ENCODE peak calls at places on chromosome 17, in seven cellular contexts. One of them, this sample, is unnamed.

GRCh38 chr17:51860934-51861561 is 297.5 kb downstream of the CA10 start:
- DNase-seq in foreskin melanocyte: no peak
- DNase-seq in spleen: no peak
- DNase-seq in CD8-positive, alpha-beta T cell: no peak
- DNase-seq in EH: no peak
- DNase-seq in chondrocyte: no peak
- DNase-seq in nucleus accumbens: no peak
- DNase-seq in this sample: peak

GRCh38 chr17:78133179-78133951 is 2.8 kb downstream of the TMC8 start:
- DNase-seq in foreskin melanocyte: no peak
- DNase-seq in spleen: peak
- DNase-seq in CD8-positive, alpha-beta T cell: no peak
- DNase-seq in EH: no peak
- DNase-seq in chondrocyte: peak
- DNase-seq in nucleus accumbens: no peak
- DNase-seq in this sample: no peak

GRCh38 chr17:72425133-72425795 is 304.4 kb downstream of the SOX9 start:
- DNase-seq in foreskin melanocyte: no peak
- DNase-seq in spleen: no peak
- DNase-seq in CD8-positive, alpha-beta T cell: no peak
- DNase-seq in EH: no peak
- DNase-seq in chondrocyte: no peak
- DNase-seq in nucleus accumbens: no peak
- DNase-seq in this sample: no peak

GRCh38 chr17:30524847-30525246 is 47.6 kb downstream of the GOSR1 start:
- DNase-seq in foreskin melanocyte: no peak
- DNase-seq in spleen: no peak
- DNase-seq in CD8-positive, alpha-beta T cell: no peak
- DNase-seq in EH: peak
- DNase-seq in chondrocyte: no peak
- DNase-seq in nucleus accumbens: no peak
- DNase-seq in this sample: no peak

GRCh38 chr17:81995463-81996231 is 18.2 kb downstream of the ASPSCR1 start:
- DNase-seq in foreskin melanocyte: no peak
- DNase-seq in spleen: no peak
- DNase-seq in CD8-positive, alpha-beta T cell: no peak
- DNase-seq in EH: no peak
- DNase-seq in chondrocyte: peak
- DNase-seq in nucleus accumbens: no peak
- DNase-seq in this sample: no peak

GRCh38 chr17:7293131-7293557 is 1.3 kb downstream of the YBX2 start:
- DNase-seq in foreskin melanocyte: no peak
- DNase-seq in spleen: no peak
- DNase-seq in CD8-positive, alpha-beta T cell: no peak
- DNase-seq in EH: no peak
- DNase-seq in chondrocyte: no peak
- DNase-seq in nucleus accumbens: no peak
- DNase-seq in this sample: no peak

GRCh38 chr17:70820276-70820675 is 650.9 kb downstream of the KCNJ2 start:
- DNase-seq in foreskin melanocyte: no peak
- DNase-seq in spleen: no peak
- DNase-seq in CD8-positive, alpha-beta T cell: no peak
- DNase-seq in EH: peak
- DNase-seq in chondrocyte: no peak
- DNase-seq in nucleus accumbens: no peak
- DNase-seq in this sample: no peak

GRCh38 chr17:40854175-40854814 is 12.7 kb downstream of the KRT12 start:
- DNase-seq in foreskin melanocyte: peak
- DNase-seq in spleen: no peak
- DNase-seq in CD8-positive, alpha-beta T cell: no peak
- DNase-seq in EH: peak
- DNase-seq in chondrocyte: no peak
- DNase-seq in nucleus accumbens: no peak
- DNase-seq in this sample: no peak

GRCh38 chr17:3888343-3889171 is 4.3 kb downstream of the CAMKK1 start:
- DNase-seq in foreskin melanocyte: no peak
- DNase-seq in spleen: no peak
- DNase-seq in CD8-positive, alpha-beta T cell: no peak
- DNase-seq in EH: peak
- DNase-seq in chondrocyte: no peak
- DNase-seq in nucleus accumbens: no peak
- DNase-seq in this sample: peak

GRCh38 chr17:21817791-21818364 is 125.6 kb downstream of the KCNJ18 start:
- DNase-seq in foreskin melanocyte: no peak
- DNase-seq in spleen: no peak
- DNase-seq in CD8-positive, alpha-beta T cell: no peak
- DNase-seq in EH: no peak
- DNase-seq in chondrocyte: peak
- DNase-seq in nucleus accumbens: no peak
- DNase-seq in this sample: no peak

GRCh38 chr17:72745241-72745640 is 347.2 kb downstream of the SLC39A11 start:
- DNase-seq in foreskin melanocyte: no peak
- DNase-seq in spleen: no peak
- DNase-seq in CD8-positive, alpha-beta T cell: no peak
- DNase-seq in EH: no peak
- DNase-seq in chondrocyte: no peak
- DNase-seq in nucleus accumbens: no peak
- DNase-seq in this sample: no peak

GRCh38 chr17:1179635-1180433 is at the start of gene ABR:
- DNase-seq in foreskin melanocyte: no peak
- DNase-seq in spleen: peak
- DNase-seq in CD8-positive, alpha-beta T cell: peak
- DNase-seq in EH: peak
- DNase-seq in chondrocyte: no peak
- DNase-seq in nucleus accumbens: peak
- DNase-seq in this sample: no peak

GRCh38 chr17:49903523-49903922 is 55.7 kb upstream of the TAC4 start:
- DNase-seq in foreskin melanocyte: no peak
- DNase-seq in spleen: no peak
- DNase-seq in CD8-positive, alpha-beta T cell: no peak
- DNase-seq in EH: no peak
- DNase-seq in chondrocyte: no peak
- DNase-seq in nucleus accumbens: no peak
- DNase-seq in this sample: no peak

GRCh38 chr17:80512233-80512632 is 32.4 kb upstream of the RPTOR start:
- DNase-seq in foreskin melanocyte: no peak
- DNase-seq in spleen: no peak
- DNase-seq in CD8-positive, alpha-beta T cell: no peak
- DNase-seq in EH: peak
- DNase-seq in chondrocyte: no peak
- DNase-seq in nucleus accumbens: no peak
- DNase-seq in this sample: no peak

GRCh38 chr17:65182233-65182632 is 45.1 kb downstream of the RGS9 start:
- DNase-seq in foreskin melanocyte: no peak
- DNase-seq in spleen: no peak
- DNase-seq in CD8-positive, alpha-beta T cell: no peak
- DNase-seq in EH: no peak
- DNase-seq in chondrocyte: no peak
- DNase-seq in nucleus accumbens: no peak
- DNase-seq in this sample: no peak

GRCh38 chr17:37608369-37609169 is 649 bp downstream of the SYNRG start:
- DNase-seq in foreskin melanocyte: peak
- DNase-seq in spleen: no peak
- DNase-seq in CD8-positive, alpha-beta T cell: no peak
- DNase-seq in EH: peak
- DNase-seq in chondrocyte: no peak
- DNase-seq in nucleus accumbens: no peak
- DNase-seq in this sample: no peak

GRCh38 chr17:79282294-79282693 is 207.7 kb downstream of the ENGASE start:
- DNase-seq in foreskin melanocyte: no peak
- DNase-seq in spleen: no peak
- DNase-seq in CD8-positive, alpha-beta T cell: no peak
- DNase-seq in EH: no peak
- DNase-seq in chondrocyte: no peak
- DNase-seq in nucleus accumbens: no peak
- DNase-seq in this sample: no peak

GRCh38 chr17:51869387-51869786 is 289.1 kb downstream of the CA10 start:
- DNase-seq in foreskin melanocyte: no peak
- DNase-seq in spleen: no peak
- DNase-seq in CD8-positive, alpha-beta T cell: no peak
- DNase-seq in EH: no peak
- DNase-seq in chondrocyte: no peak
- DNase-seq in nucleus accumbens: no peak
- DNase-seq in this sample: no peak

GRCh38 chr17:81903415-81903831 is 1.4 kb downstream of the NPB start:
- DNase-seq in foreskin melanocyte: no peak
- DNase-seq in spleen: no peak
- DNase-seq in CD8-positive, alpha-beta T cell: no peak
- DNase-seq in EH: no peak
- DNase-seq in chondrocyte: no peak
- DNase-seq in nucleus accumbens: no peak
- DNase-seq in this sample: no peak

GRCh38 chr17:50139950-50140885 is 10.3 kb upstream of the SAMD14 start:
- DNase-seq in foreskin melanocyte: peak
- DNase-seq in spleen: peak
- DNase-seq in CD8-positive, alpha-beta T cell: peak
- DNase-seq in EH: peak
- DNase-seq in chondrocyte: no peak
- DNase-seq in nucleus accumbens: peak
- DNase-seq in this sample: peak

GRCh38 chr17:17533901-17534441 is 37.8 kb upstream of the RASD1 start:
- DNase-seq in foreskin melanocyte: no peak
- DNase-seq in spleen: no peak
- DNase-seq in CD8-positive, alpha-beta T cell: no peak
- DNase-seq in EH: no peak
- DNase-seq in chondrocyte: no peak
- DNase-seq in nucleus accumbens: no peak
- DNase-seq in this sample: peak

GRCh38 chr17:69732272-69732671 is 317.8 kb downstream of the MAP2K6 start:
- DNase-seq in foreskin melanocyte: no peak
- DNase-seq in spleen: no peak
- DNase-seq in CD8-positive, alpha-beta T cell: no peak
- DNase-seq in EH: peak
- DNase-seq in chondrocyte: no peak
- DNase-seq in nucleus accumbens: no peak
- DNase-seq in this sample: no peak

GRCh38 chr17:39208893-39209292 is 8.8 kb downstream of the RPL19 start:
- DNase-seq in foreskin melanocyte: no peak
- DNase-seq in spleen: peak
- DNase-seq in CD8-positive, alpha-beta T cell: no peak
- DNase-seq in EH: no peak
- DNase-seq in chondrocyte: no peak
- DNase-seq in nucleus accumbens: no peak
- DNase-seq in this sample: no peak

GRCh38 chr17:15213381-15214087 is 51.6 kb downstream of the PMP22 start:
- DNase-seq in foreskin melanocyte: peak
- DNase-seq in spleen: no peak
- DNase-seq in CD8-positive, alpha-beta T cell: no peak
- DNase-seq in EH: peak
- DNase-seq in chondrocyte: no peak
- DNase-seq in nucleus accumbens: no peak
- DNase-seq in this sample: no peak

GRCh38 chr17:48427598-48427997 is 2.4 kb downstream of the SKAP1 start:
- DNase-seq in foreskin melanocyte: peak
- DNase-seq in spleen: no peak
- DNase-seq in CD8-positive, alpha-beta T cell: peak
- DNase-seq in EH: no peak
- DNase-seq in chondrocyte: no peak
- DNase-seq in nucleus accumbens: no peak
- DNase-seq in this sample: no peak

GRCh38 chr17:50935201-50936124 is 69.3 kb upstream of the TOB1 start:
- DNase-seq in foreskin melanocyte: no peak
- DNase-seq in spleen: peak
- DNase-seq in CD8-positive, alpha-beta T cell: no peak
- DNase-seq in EH: no peak
- DNase-seq in chondrocyte: no peak
- DNase-seq in nucleus accumbens: peak
- DNase-seq in this sample: peak

GRCh38 chr17:48760411-48760810 is 31.9 kb upstream of the HOXB13 start:
- DNase-seq in foreskin melanocyte: no peak
- DNase-seq in spleen: no peak
- DNase-seq in CD8-positive, alpha-beta T cell: no peak
- DNase-seq in EH: no peak
- DNase-seq in chondrocyte: no peak
- DNase-seq in nucleus accumbens: no peak
- DNase-seq in this sample: peak

GRCh38 chr17:4733073-4733531 is 1.9 kb downstream of the MED11 start:
- DNase-seq in foreskin melanocyte: no peak
- DNase-seq in spleen: peak
- DNase-seq in CD8-positive, alpha-beta T cell: no peak
- DNase-seq in EH: no peak
- DNase-seq in chondrocyte: no peak
- DNase-seq in nucleus accumbens: no peak
- DNase-seq in this sample: no peak

GRCh38 chr17:77196251-77196650 is 55.5 kb downstream of the SEC14L1 start:
- DNase-seq in foreskin melanocyte: no peak
- DNase-seq in spleen: no peak
- DNase-seq in CD8-positive, alpha-beta T cell: no peak
- DNase-seq in EH: peak
- DNase-seq in chondrocyte: no peak
- DNase-seq in nucleus accumbens: no peak
- DNase-seq in this sample: no peak

GRCh38 chr17:74809031-74809430 is 32.9 kb upstream of the NAT9 start:
- DNase-seq in foreskin melanocyte: no peak
- DNase-seq in spleen: no peak
- DNase-seq in CD8-positive, alpha-beta T cell: no peak
- DNase-seq in EH: no peak
- DNase-seq in chondrocyte: no peak
- DNase-seq in nucleus accumbens: no peak
- DNase-seq in this sample: no peak

GRCh38 chr17:48592097-48592496 is 1.5 kb downstream of the HOXB5 start:
- DNase-seq in foreskin melanocyte: no peak
- DNase-seq in spleen: no peak
- DNase-seq in CD8-positive, alpha-beta T cell: no peak
- DNase-seq in EH: no peak
- DNase-seq in chondrocyte: no peak
- DNase-seq in nucleus accumbens: no peak
- DNase-seq in this sample: no peak

GRCh38 chr17:74745548-74746177 is 2.8 kb upstream of the NHERF1 start:
- DNase-seq in foreskin melanocyte: no peak
- DNase-seq in spleen: peak
- DNase-seq in CD8-positive, alpha-beta T cell: peak
- DNase-seq in EH: no peak
- DNase-seq in chondrocyte: no peak
- DNase-seq in nucleus accumbens: no peak
- DNase-seq in this sample: no peak

GRCh38 chr17:28711723-28712036 is at the start of gene PROCA1:
- DNase-seq in foreskin melanocyte: no peak
- DNase-seq in spleen: peak
- DNase-seq in CD8-positive, alpha-beta T cell: no peak
- DNase-seq in EH: no peak
- DNase-seq in chondrocyte: no peak
- DNase-seq in nucleus accumbens: peak
- DNase-seq in this sample: no peak

GRCh38 chr17:74340470-74341023 is 14.5 kb downstream of the KIF19 start:
- DNase-seq in foreskin melanocyte: no peak
- DNase-seq in spleen: no peak
- DNase-seq in CD8-positive, alpha-beta T cell: no peak
- DNase-seq in EH: no peak
- DNase-seq in chondrocyte: no peak
- DNase-seq in nucleus accumbens: peak
- DNase-seq in this sample: no peak

GRCh38 chr17:82754297-82755208 is 2.7 kb downstream of the TBCD start:
- DNase-seq in foreskin melanocyte: peak
- DNase-seq in spleen: no peak
- DNase-seq in CD8-positive, alpha-beta T cell: no peak
- DNase-seq in EH: no peak
- DNase-seq in chondrocyte: peak
- DNase-seq in nucleus accumbens: peak
- DNase-seq in this sample: no peak